ENCODE peak calls at places on chromosome 10, in four cellular contexts. O is BJ, S is uterus, M is cardiac fibroblast. X is an unnamed sample.

GRCh38 chr10:68208424-68209042 is 23.4 kb downstream of the ATOH7 start:
- DNase-seq in O (no peak), M (peak; percentile 82), S (no peak), X (peak; percentile 67)

GRCh38 chr10:21509391-21510217 is 15.9 kb downstream of the SKIDA1 start:
- DNase-seq in M (no peak), O (no peak), S (no peak), X (no peak)

GRCh38 chr10:78849731-78850130 is 219.0 kb upstream of the ZMIZ1 start:
- DNase-seq in M (no peak), O (no peak), S (no peak), X (no peak)

GRCh38 chr10:80259405-80259871 is 30.0 kb downstream of the MAT1A start:
- DNase-seq in S (no peak), M (peak; percentile 33), O (no peak), X (no peak)

GRCh38 chr10:114613237-114613979 is 44.7 kb downstream of the ABLIM1 start:
- DNase-seq in O (no peak), S (no peak), M (no peak), X (no peak)

GRCh38 chr10:122310311-122311050 is 39.4 kb downstream of the BTBD16 start:
- DNase-seq in O (no peak), S (no peak), M (no peak), X (no peak)

GRCh38 chr10:3054183-3054815 is 13.0 kb upstream of the PFKP start:
- DNase-seq in O (no peak), M (peak; percentile 36), S (no peak), X (no peak)

GRCh38 chr10:103564799-103565365 is 71.4 kb downstream of the NEURL1 start:
- DNase-seq in S (no peak), M (peak; percentile 19), O (no peak), X (no peak)

GRCh38 chr10:133309111-133309719 is 501 bp downstream of the ZNF511 start:
- DNase-seq in O (peak; percentile 37), M (peak; percentile 95), S (peak; percentile 93), X (no peak)

GRCh38 chr10:93445097-93445960 is 36.8 kb downstream of the MYOF start:
- DNase-seq in M (peak; percentile 99), O (peak; percentile 97), S (peak; percentile 94), X (peak; percentile 92)

GRCh38 chr10:126588024-126588423 is 82.5 kb downstream of the C10orf90 start:
- DNase-seq in S (no peak), O (no peak), M (no peak), X (no peak)

GRCh38 chr10:51074238-51075028 is at the start of gene PRKG1:
- DNase-seq in S (peak; percentile 81), O (peak; percentile 39), M (peak; percentile 82), X (peak; percentile 61)

GRCh38 chr10:132466520-132467463 is 69.8 kb downstream of the PWWP2B start:
- DNase-seq in O (no peak), M (no peak), S (no peak), X (no peak)

GRCh38 chr10:100650693-100651092 is 94.7 kb upstream of the PAX2 start:
- DNase-seq in M (no peak), S (no peak), O (no peak), X (no peak)

GRCh38 chr10:34791228-34791627 is 23.9 kb downstream of the PARD3 start:
- DNase-seq in S (no peak), O (no peak), M (no peak), X (no peak)

GRCh38 chr10:54402576-54402975 is 398.5 kb downstream of the PCDH15 start:
- DNase-seq in S (no peak), O (no peak), M (peak; percentile 19), X (no peak)

GRCh38 chr10:75410135-75410787 is 8.7 kb upstream of the ZNF503 start:
- DNase-seq in S (peak; percentile 31), O (no peak), M (no peak), X (no peak)

GRCh38 chr10:73625004-73625883 is 16.0 kb downstream of the MYOZ1 start:
- DNase-seq in O (no peak), M (peak; percentile 27), S (no peak), X (no peak)

GRCh38 chr10:2108496-2108895 is 371.2 kb upstream of the ADARB2 start:
- DNase-seq in S (no peak), O (no peak), M (no peak), X (no peak)

GRCh38 chr10:10703390-10703789 is 314.3 kb upstream of the CELF2 start:
- DNase-seq in S (no peak), M (no peak), O (no peak), X (no peak)

GRCh38 chr10:122786269-122786668 is 59.4 kb downstream of the CUZD1 start:
- DNase-seq in S (no peak), M (peak; percentile 28), O (no peak), X (peak; percentile 6)

GRCh38 chr10:23367896-23368685 is 23.5 kb upstream of the C10orf67 start:
- DNase-seq in S (no peak), M (peak; percentile 17), O (no peak), X (no peak)
- H3K4me3 ChIP-seq in S (no peak overlapping the region), M (no peak overlapping the region), O (no peak overlapping the region), X (no peak overlapping the region)

GRCh38 chr10:48526846-48527505 is 77.9 kb downstream of the ARHGAP22 start:
- DNase-seq in O (no peak), M (no peak), S (no peak), X (no peak)
- TF ChIP-seq CTCF in O (no peak), M (no peak), S (no peak), X (no peak)

DNA sequence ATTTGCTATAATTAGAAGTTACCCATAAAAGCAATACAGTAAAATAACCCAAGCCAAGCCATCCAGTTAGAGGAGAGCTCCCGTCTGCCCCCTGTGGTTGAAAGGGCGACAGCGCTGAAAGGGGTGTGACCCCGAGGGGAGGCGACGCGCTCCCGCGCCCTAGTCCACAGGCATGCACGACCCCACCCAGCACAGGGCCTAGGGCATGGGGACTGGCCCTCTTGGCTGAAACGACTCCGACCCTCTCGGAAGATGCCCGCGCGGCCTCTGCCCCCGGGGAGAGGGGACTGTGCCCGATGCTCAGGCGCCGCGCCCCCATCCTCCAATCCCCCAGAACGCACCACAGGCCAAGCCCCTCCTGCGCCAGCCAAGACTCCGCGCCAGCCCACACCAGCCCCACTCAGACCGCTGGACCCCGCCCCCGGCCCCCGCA is 64.0 kb downstream of the CSGALNACT2 start:
- DNase-seq in O (no peak), M (peak; percentile 26), S (peak; percentile 11), X (no peak)
- H3K4me3 ChIP-seq in O (peak overlapping the region; percentile 50), M (peak overlapping the region; percentile 46), S (peak overlapping the region; percentile 32), X (peak overlapping the region; percentile 25)

DNA sequence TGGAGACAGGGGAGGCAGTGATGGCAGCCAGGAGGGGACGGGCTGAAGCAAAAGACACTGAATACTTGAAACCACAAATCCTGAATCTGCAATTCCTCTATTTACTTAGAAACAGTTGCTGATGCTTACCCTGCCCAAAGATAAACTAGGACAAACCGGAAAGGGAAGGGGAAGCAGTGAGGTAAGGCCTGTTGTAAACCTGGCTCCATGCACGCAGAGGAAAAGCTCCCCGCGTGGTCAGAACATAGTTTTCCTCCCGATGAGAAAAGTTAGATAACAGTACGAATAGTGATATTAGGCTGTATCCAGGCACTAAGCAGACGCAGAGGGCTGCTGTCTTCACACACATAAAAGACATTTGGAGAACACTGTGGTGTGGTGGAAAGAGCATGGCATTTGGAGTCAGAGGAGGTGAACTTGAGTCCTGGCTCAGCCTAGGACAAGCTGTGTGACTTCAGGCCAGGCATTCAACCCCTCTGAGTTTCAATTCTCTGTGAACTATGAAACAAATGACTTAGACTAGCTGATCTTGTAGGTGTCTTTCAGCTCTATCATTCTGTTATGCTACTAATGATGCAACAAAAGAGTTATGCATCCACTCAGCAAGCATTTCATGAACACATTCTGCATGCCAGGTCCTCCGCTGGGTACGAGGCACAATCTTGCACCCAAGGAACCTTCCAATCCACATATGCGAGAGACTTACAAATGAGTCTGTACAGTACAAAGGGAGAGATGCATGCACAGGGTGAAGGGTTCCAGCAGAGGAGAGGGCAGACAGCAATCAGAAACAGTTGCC is 80.9 kb downstream of the SORBS1 start:
- DNase-seq in O (no peak), M (peak; percentile 22), S (peak; percentile 64), X (no peak)
- TF ChIP-seq CTCF in O (no peak), M (peak; percentile 5), S (no peak), X (no peak)

GRCh38 chr10:71255817-71256660 is 43.7 kb downstream of the UNC5B start:
- DNase-seq in M (peak; percentile 89), S (peak; percentile 53), O (peak; percentile 55), X (peak; percentile 67)
- H3K4me3 ChIP-seq in M (no peak overlapping the region), S (no peak overlapping the region), O (no peak overlapping the region), X (no peak overlapping the region)

GRCh38 chr10:112934193-112934592 is 15.9 kb upstream of the TCF7L2 start:
- DNase-seq in O (no peak), M (no peak), S (no peak), X (no peak)

GRCh38 chr10:112938808-112939482 is 11.1 kb upstream of the TCF7L2 start:
- DNase-seq in M (no peak), S (no peak), O (no peak), X (no peak)
- TF ChIP-seq CTCF in M (no peak), S (no peak), O (no peak), X (no peak)

GRCh38 chr10:71421075-71421434 is 24.3 kb downstream of the CDH23 start:
- DNase-seq in S (no peak), O (no peak), M (no peak), X (no peak)
- H3K4me3 ChIP-seq in S (no peak overlapping the region), O (no peak overlapping the region), M (no peak overlapping the region), X (no peak overlapping the region)

GRCh38 chr10:117004627-117005453 is at the start of gene SHTN1:
- DNase-seq in M (peak; percentile 38), O (no peak), S (peak; percentile 58), X (peak; percentile 15)

GRCh38 chr10:117003336-117003735 is 1.7 kb downstream of the SHTN1 start:
- DNase-seq in M (no peak), S (no peak), O (no peak), X (no peak)

GRCh38 chr10:117007080-117007479 is 2.1 kb upstream of the SHTN1 start:
- DNase-seq in S (no peak), M (peak; percentile 79), O (peak; percentile 54), X (peak; percentile 43)

GRCh38 chr10:117004238-117004626 is 755 bp downstream of the SHTN1 start:
- DNase-seq in S (no peak), M (peak; percentile 33), O (no peak), X (no peak)

DNA sequence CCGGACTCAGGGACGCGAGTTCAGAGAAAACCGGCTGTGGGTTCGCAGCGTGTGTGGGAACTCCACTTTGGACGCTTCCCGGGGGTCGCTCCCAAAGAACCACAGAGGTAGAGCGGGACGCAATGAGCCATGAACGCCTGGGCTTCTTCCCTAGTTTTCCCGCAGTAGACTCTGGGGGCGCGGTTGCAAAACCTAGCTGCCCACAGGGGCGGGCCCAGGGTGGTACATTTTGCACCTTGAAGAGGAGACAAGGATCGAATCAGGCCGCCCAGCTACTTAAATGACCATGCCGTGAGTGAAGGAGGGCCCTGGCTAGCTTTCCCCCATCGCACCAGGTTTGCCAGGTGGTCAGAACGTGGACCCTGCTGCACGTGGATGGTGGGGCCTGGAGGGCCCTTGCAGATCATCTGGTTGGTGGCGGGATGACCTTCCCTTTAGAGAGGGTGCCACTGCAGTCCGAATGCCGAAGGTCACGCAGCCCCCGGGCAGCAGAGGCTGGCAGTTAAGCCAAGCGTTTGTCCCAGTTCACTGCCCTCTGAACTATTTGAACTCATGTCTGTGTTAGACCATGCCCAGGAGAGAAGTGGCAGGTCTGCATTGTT is 568 bp upstream of the SHTN1 start:
- DNase-seq in S (peak; percentile 15), O (no peak), M (no peak), X (no peak)
- TF ChIP-seq CTCF in S (no peak), O (no peak), M (no peak), X (no peak)

X was measured in HFF-Myc.